ENCODE peak calls at places on chromosomes 4 and X, in four cellular contexts. Q, G, B and T are unnamed samples.
A peak's percentile ranks its signal among the peaks of the same experiment; 100 is the strongest.

GRCh38 chrX:141760761-141761160 is 62.2 kb upstream of the SPANXD start:
- DNase-seq in Q (no peak), G (no peak), B (no peak), T (peak; percentile 45)

GRCh38 chr4:99586322-99586721 is 11.7 kb downstream of the MTTP start:
- DNase-seq in Q (no peak), G (no peak), B (no peak), T (no peak)

GRCh38 chr4:21248336-21248735 is 548.1 kb downstream of the PACRGL start:
- DNase-seq in Q (no peak), G (no peak), B (no peak), T (no peak)

GRCh38 chr4:1599491-1600210 is 84.5 kb downstream of the FAM53A start:
- DNase-seq in Q (no peak), G (no peak), B (no peak), T (no peak)

GRCh38 chr4:57425610-57426009 is 315.4 kb upstream of the IGFBP7 start:
- DNase-seq in Q (no peak), G (no peak), B (no peak), T (no peak)

GRCh38 chrX:103386332-103386731 is 10.0 kb downstream of the BEX3 start:
- DNase-seq in Q (no peak), G (no peak), B (no peak), T (no peak)

GRCh38 chr4:67436742-67437141 is 108.6 kb downstream of the CENPC start:
- DNase-seq in Q (peak; percentile 8), G (no peak), B (no peak), T (peak; percentile 78)

GRCh38 chrX:40772290-40772689 is 36.9 kb upstream of the MED14 start:
- DNase-seq in Q (no peak), G (no peak), B (no peak), T (no peak)

GRCh38 chrX:11423362-11423818 is 130.2 kb downstream of the AMELX start:
- DNase-seq in Q (peak; percentile 17), G (no peak), B (no peak), T (no peak)

GRCh38 chr4:4260185-4260751 is 12.2 kb upstream of the TMEM128 start:
- DNase-seq in Q (no peak), G (no peak), B (no peak), T (peak; percentile 18)

GRCh38 chr4:7762376-7763040 is 177.2 kb downstream of the AFAP1 start:
- DNase-seq in Q (no peak), G (no peak), B (no peak), T (no peak)